ENCODE peak calls at places on chromosomes 3 and 15, in five cellular contexts. One of them, this sample, is unnamed.

GRCh38 chr15:51051776-51052175 is 42.9 kb downstream of the TNFAIP8L3 start:
- DNase-seq in K562: no peak
- DNase-seq in H1: no peak
- DNase-seq in GM12878: no peak
- DNase-seq in HepG2: no peak
- DNase-seq in this sample: no peak

GRCh38 chr15:65908876-65909275 is 39.6 kb downstream of the RAB11A start:
- DNase-seq in H1: no peak
- DNase-seq in GM12878: no peak
- DNase-seq in K562: no peak
- DNase-seq in HepG2: no peak
- DNase-seq in this sample: no peak

GRCh38 chr15:39947401-39948197 is 13.7 kb downstream of the EIF2AK4 start:
- DNase-seq in K562: no peak
- DNase-seq in H1: no peak
- DNase-seq in HepG2: no peak
- DNase-seq in GM12878: no peak
- DNase-seq in this sample: no peak

GRCh38 chr3:146590521-146590920 is 14.6 kb downstream of the PLSCR5 start:
- DNase-seq in H1: no peak
- DNase-seq in K562: no peak
- DNase-seq in HepG2: no peak
- DNase-seq in GM12878: no peak
- DNase-seq in this sample: no peak

GRCh38 chr3:115855911-115856310 is 232.6 kb downstream of the GAP43 start:
- DNase-seq in HepG2: no peak
- DNase-seq in K562: no peak
- DNase-seq in GM12878: no peak
- DNase-seq in H1: no peak
- DNase-seq in this sample: no peak

GRCh38 chr3:49563766-49564165 is 9.5 kb downstream of the BSN start:
- DNase-seq in HepG2: no peak
- DNase-seq in H1: no peak
- DNase-seq in K562: no peak
- DNase-seq in GM12878: no peak
- DNase-seq in this sample: no peak

GRCh38 chr15:67922971-67923646 is 83.3 kb upstream of the RNU6-1 start:
- DNase-seq in GM12878: no peak
- DNase-seq in H1: no peak
- DNase-seq in K562: peak
- DNase-seq in HepG2: no peak
- DNase-seq in this sample: no peak

GRCh38 chr3:37762698-37763097 is 99.0 kb upstream of the CTDSPL start:
- DNase-seq in H1: no peak
- DNase-seq in K562: no peak
- DNase-seq in HepG2: no peak
- DNase-seq in GM12878: no peak
- DNase-seq in this sample: no peak

GRCh38 chr3:153572654-153573053 is 410.6 kb downstream of the RAP2B start:
- DNase-seq in GM12878: no peak
- DNase-seq in HepG2: peak
- DNase-seq in H1: no peak
- DNase-seq in K562: no peak
- DNase-seq in this sample: no peak

GRCh38 chr3:115272036-115272824 is 125.1 kb upstream of the ZBTB20 start:
- DNase-seq in GM12878: no peak
- DNase-seq in K562: peak
- DNase-seq in HepG2: no peak
- DNase-seq in H1: no peak
- DNase-seq in this sample: no peak

GRCh38 chr15:82803793-82804574 is 1.9 kb downstream of the FSD2 start:
- DNase-seq in GM12878: no peak
- DNase-seq in H1: no peak
- DNase-seq in K562: no peak
- DNase-seq in HepG2: no peak
- DNase-seq in this sample: no peak

GRCh38 chr3:24639061-24639460 is 144.4 kb upstream of the THRB start:
- DNase-seq in K562: no peak
- DNase-seq in HepG2: no peak
- DNase-seq in GM12878: no peak
- DNase-seq in H1: no peak
- DNase-seq in this sample: no peak

GRCh38 chr3:16898595-16899395 is 14.0 kb downstream of the PLCL2 start:
- DNase-seq in HepG2: no peak
- DNase-seq in GM12878: no peak
- DNase-seq in H1: no peak
- DNase-seq in K562: no peak
- DNase-seq in this sample: no peak

GRCh38 chr3:157248590-157249425 is 88.9 kb upstream of the CCNL1 start:
- DNase-seq in K562: no peak
- DNase-seq in GM12878: no peak
- DNase-seq in H1: no peak
- DNase-seq in HepG2: peak
- DNase-seq in this sample: no peak

GRCh38 chr15:99733268-99734039 is at the start of gene LYSMD4:
- DNase-seq in GM12878: peak
- DNase-seq in HepG2: peak
- DNase-seq in H1: peak
- DNase-seq in K562: peak
- DNase-seq in this sample: peak

GRCh38 chr3:14441240-14441919 is 39.0 kb downstream of the SLC6A6 start:
- DNase-seq in HepG2: no peak
- DNase-seq in GM12878: no peak
- DNase-seq in H1: no peak
- DNase-seq in K562: no peak
- DNase-seq in this sample: no peak

GRCh38 chr3:186432189-186432588 is 70.2 kb upstream of the DGKG start:
- DNase-seq in GM12878: no peak
- DNase-seq in HepG2: no peak
- DNase-seq in K562: no peak
- DNase-seq in H1: no peak
- DNase-seq in this sample: no peak

GRCh38 chr3:69499899-69500316 is 114.0 kb upstream of the FRMD4B start:
- DNase-seq in H1: no peak
- DNase-seq in HepG2: no peak
- DNase-seq in K562: no peak
- DNase-seq in GM12878: no peak
- DNase-seq in this sample: no peak

GRCh38 chr15:63052961-63053698 is 10.6 kb downstream of the TPM1 start:
- DNase-seq in GM12878: no peak
- DNase-seq in H1: no peak
- DNase-seq in HepG2: peak
- DNase-seq in K562: no peak
- DNase-seq in this sample: no peak

GRCh38 chr15:77022646-77023575 is 28.0 kb downstream of the PSTPIP1 start:
- DNase-seq in GM12878: no peak
- DNase-seq in K562: no peak
- DNase-seq in HepG2: no peak
- DNase-seq in H1: no peak
- DNase-seq in this sample: no peak

GRCh38 chr3:152943645-152944044 is 108.7 kb downstream of the P2RY1 start:
- DNase-seq in K562: no peak
- DNase-seq in GM12878: no peak
- DNase-seq in H1: no peak
- DNase-seq in HepG2: no peak
- DNase-seq in this sample: no peak

GRCh38 chr15:65326109-65326508 is 21.6 kb downstream of the RNU5B-1 start:
- DNase-seq in K562: no peak
- DNase-seq in GM12878: no peak
- DNase-seq in H1: no peak
- DNase-seq in HepG2: no peak
- DNase-seq in this sample: peak

GRCh38 chr3:129611446-129611800 is 4.9 kb upstream of the PLXND1 start:
- DNase-seq in GM12878: no peak
- DNase-seq in HepG2: no peak
- DNase-seq in K562: no peak
- DNase-seq in H1: no peak
- DNase-seq in this sample: no peak

GRCh38 chr15:74180689-74181602 is 7.4 kb downstream of the ISLR start:
- DNase-seq in HepG2: no peak
- DNase-seq in H1: no peak
- DNase-seq in GM12878: no peak
- DNase-seq in K562: no peak
- DNase-seq in this sample: no peak

GRCh38 chr3:176693416-176693815 is 503.9 kb downstream of the TBL1XR1 start:
- DNase-seq in K562: no peak
- DNase-seq in HepG2: no peak
- DNase-seq in H1: no peak
- DNase-seq in GM12878: no peak
- DNase-seq in this sample: no peak

GRCh38 chr3:190739726-190740230 is 122.7 kb downstream of the GMNC start:
- DNase-seq in HepG2: no peak
- DNase-seq in K562: no peak
- DNase-seq in H1: no peak
- DNase-seq in GM12878: no peak
- DNase-seq in this sample: no peak

GRCh38 chr15:50907866-50908208 is 646 bp upstream of the AP4E1 start:
- DNase-seq in K562: no peak
- DNase-seq in GM12878: no peak
- DNase-seq in HepG2: peak
- DNase-seq in H1: no peak
- DNase-seq in this sample: peak

GRCh38 chr15:59153466-59153865 is 48.5 kb downstream of the CCNB2 start:
- DNase-seq in K562: no peak
- DNase-seq in H1: no peak
- DNase-seq in HepG2: no peak
- DNase-seq in GM12878: no peak
- DNase-seq in this sample: no peak

GRCh38 chr3:130760922-130761321 is 14.3 kb upstream of the PIK3R4 start:
- DNase-seq in K562: no peak
- DNase-seq in HepG2: no peak
- DNase-seq in H1: no peak
- DNase-seq in GM12878: no peak
- DNase-seq in this sample: no peak

DNA sequence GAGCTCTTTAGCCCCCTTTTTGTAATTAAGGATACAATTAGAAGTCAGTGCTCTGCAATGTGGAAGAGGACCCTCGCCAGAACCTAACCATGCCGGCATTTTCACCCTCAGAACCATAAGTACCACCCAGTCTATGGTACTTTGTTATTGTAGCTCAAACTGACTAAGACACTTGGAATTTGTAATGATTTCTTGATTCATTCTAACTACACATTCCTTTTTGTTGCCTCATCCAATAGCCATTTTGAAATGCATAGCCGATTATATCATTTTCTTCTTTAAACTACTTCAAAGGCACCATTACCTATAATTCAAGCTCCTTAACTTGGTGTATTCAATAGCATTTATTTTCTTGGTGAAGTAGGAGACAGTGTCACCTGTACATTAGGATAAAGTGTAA is 61.4 kb downstream of the GLB1 start:
- DNase-seq in HepG2: no peak
- DNase-seq in H1: no peak
- DNase-seq in GM12878: no peak
- DNase-seq in K562: no peak
- DNase-seq in this sample: no peak
- TF ChIP-seq ATF2 in HepG2: no peak
- TF ChIP-seq ATF2 in H1: no peak
- TF ChIP-seq ATF2 in GM12878: no peak
- TF ChIP-seq ATF2 in K562: no peak
- TF ChIP-seq ATF2 in this sample: no peak

DNA sequence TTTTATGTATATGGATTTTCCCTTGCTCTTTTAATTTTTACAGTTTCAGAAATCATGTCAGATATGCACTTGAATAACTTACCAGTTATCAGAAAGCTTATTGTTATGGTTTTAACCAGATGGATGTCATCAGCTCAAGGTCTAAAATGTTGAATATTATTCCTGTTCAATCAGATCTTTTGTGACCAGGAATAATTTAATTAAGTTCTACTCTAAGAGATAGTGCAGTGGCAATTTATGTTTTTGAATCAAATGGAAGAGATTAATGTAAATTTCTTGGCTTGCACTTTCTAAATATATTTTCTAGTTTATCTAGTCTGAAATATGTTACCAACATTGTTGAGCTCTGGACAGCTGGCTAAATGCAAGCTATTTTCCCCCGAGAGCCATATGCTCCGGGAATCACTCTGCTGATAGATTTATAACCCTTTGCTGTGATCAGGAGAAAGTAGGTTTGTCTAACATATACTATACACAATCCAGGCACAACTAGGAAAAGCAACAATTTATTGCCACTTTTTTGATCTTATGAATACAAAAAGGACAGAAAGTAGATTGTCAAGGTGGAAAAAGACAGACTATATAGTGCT is 76.8 kb upstream of the CD96 start:
- DNase-seq in HepG2: no peak
- DNase-seq in K562: no peak
- DNase-seq in H1: no peak
- DNase-seq in GM12878: no peak
- DNase-seq in this sample: no peak
- TF ChIP-seq MAX in HepG2: no peak
- TF ChIP-seq MAX in K562: no peak
- TF ChIP-seq MAX in H1: no peak
- TF ChIP-seq MAX in GM12878: no peak
- TF ChIP-seq MAX in this sample: no peak

DNA sequence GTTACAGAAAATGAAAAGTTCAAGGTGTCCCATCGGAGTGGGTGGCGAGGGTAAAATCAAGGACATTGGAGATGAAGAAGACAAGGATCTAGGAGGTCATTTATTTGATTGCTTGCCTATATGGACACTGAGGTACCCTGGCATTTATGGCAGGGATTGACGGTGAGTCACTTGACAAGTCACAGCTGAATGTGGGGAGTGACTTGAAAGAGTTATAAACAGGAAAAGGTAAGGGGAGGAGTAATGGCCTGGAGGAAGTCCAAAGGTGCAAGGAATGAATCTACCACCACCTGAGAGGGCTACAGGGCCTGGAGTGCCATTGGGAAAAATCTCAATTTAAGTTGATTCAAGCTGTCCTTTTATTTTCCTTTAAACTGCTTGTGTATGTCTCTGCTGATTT is 11.8 kb upstream of the SGO1 start:
- DNase-seq in K562: no peak
- DNase-seq in HepG2: no peak
- DNase-seq in GM12878: no peak
- DNase-seq in H1: no peak
- DNase-seq in this sample: no peak
- TF ChIP-seq ATF2 in K562: no peak
- TF ChIP-seq ATF2 in HepG2: no peak
- TF ChIP-seq ATF2 in GM12878: no peak
- TF ChIP-seq ATF2 in H1: no peak
- TF ChIP-seq ATF2 in this sample: no peak

DNA sequence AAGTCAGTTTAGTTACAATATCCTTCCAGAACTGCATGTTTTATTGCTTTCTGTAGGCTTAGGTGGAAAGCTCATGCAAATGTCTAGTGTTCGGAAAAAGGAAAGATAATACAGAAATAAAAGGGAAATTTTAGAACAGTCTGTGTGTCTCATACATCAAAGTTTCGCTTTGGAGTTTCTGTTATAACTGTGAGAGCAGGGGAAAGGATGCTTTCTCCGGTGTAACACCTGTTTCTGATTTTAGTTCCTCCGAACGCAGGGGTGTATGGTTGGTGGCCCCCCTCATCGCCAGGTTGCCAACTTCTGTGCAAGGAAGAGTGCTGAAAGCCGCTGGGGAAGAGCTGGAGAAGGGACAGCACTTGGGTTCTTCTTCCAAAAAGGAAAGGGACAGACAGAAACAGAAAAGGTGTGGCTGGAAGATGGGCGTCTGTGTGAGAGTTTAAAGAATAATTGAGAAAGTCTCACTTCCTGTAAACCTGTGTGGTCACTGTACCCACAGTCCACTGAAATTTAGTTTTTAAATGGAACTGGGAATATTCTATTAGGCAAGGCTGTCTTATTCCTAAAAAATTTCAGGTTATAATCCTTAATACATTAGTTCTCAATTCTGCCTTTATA is 6.7 kb downstream of the P2RY12 start:
- DNase-seq in K562: no peak
- DNase-seq in GM12878: no peak
- DNase-seq in H1: no peak
- DNase-seq in HepG2: no peak
- DNase-seq in this sample: no peak
- TF ChIP-seq MAX in K562: no peak
- TF ChIP-seq MAX in GM12878: no peak
- TF ChIP-seq MAX in H1: no peak
- TF ChIP-seq MAX in HepG2: no peak
- TF ChIP-seq MAX in this sample: no peak

This sample was measured in WTC11.